ENCODE peak calls at places on chromosome 13, in six cellular contexts. S, K, N, Y, E and L are unnamed samples.
A peak's percentile ranks its signal among the peaks of the same experiment; 100 is the strongest.

GRCh38 chr13:46571189-46571901 is 18.4 kb downstream of the LRCH1 start:
- DNase-seq in S (peak; percentile 12), K (no peak), N (no peak), Y (no peak), E (no peak), L (peak; percentile 29)

GRCh38 chr13:42022796-42023493 is 25.5 kb upstream of the DGKH start:
- DNase-seq in S (no peak), K (no peak), N (no peak), Y (no peak), E (no peak), L (no peak)

GRCh38 chr13:83121904-83122303 is 760.4 kb downstream of the SLITRK1 start:
- DNase-seq in S (no peak), K (no peak), N (no peak), Y (no peak), E (no peak), L (no peak)

GRCh38 chr13:48500652-48501197 is 32.2 kb downstream of the RCBTB2 start:
- DNase-seq in S (no peak), K (peak; percentile 85), N (no peak), Y (no peak), E (no peak), L (no peak)

GRCh38 chr13:42405665-42406390 is 133.9 kb downstream of the AKAP11 start:
- DNase-seq in S (no peak), K (no peak), N (peak; percentile 77), Y (no peak), E (no peak), L (no peak)

GRCh38 chr13:91045351-91046034 is 302.0 kb upstream of the MIR17HG start:
- DNase-seq in S (peak; percentile 30), K (no peak), N (no peak), Y (no peak), E (no peak), L (peak; percentile 56)

GRCh38 chr13:69935043-69935442 is 172.6 kb upstream of the ATXN8OS start:
- DNase-seq in S (no peak), K (no peak), N (no peak), Y (no peak), E (no peak), L (peak; percentile 44)

GRCh38 chr13:66665991-66666390 is 564.1 kb downstream of the PCDH9 start:
- DNase-seq in S (no peak), K (peak; percentile 46), N (no peak), Y (no peak), E (no peak), L (peak; percentile 74)

GRCh38 chr13:97279913-97280312 is 57.8 kb downstream of the MBNL2 start:
- DNase-seq in S (no peak), K (no peak), N (no peak), Y (no peak), E (no peak), L (no peak)

GRCh38 chr13:26508885-26509284 is 48.6 kb upstream of the WASF3 start:
- DNase-seq in S (no peak), K (peak; percentile 77), N (no peak), Y (no peak), E (peak; percentile 57), L (no peak)

GRCh38 chr13:50230365-50230978 is 215.2 kb downstream of the KCNRG start:
- DNase-seq in S (no peak), K (peak; percentile 54), N (no peak), Y (no peak), E (no peak), L (no peak)

GRCh38 chr13:110329258-110329657 is 22.2 kb downstream of the COL4A2 start:
- DNase-seq in S (no peak), K (no peak), N (no peak), Y (no peak), E (no peak), L (no peak)

GRCh38 chr13:40549500-40550094 is 116.8 kb downstream of the FOXO1 start:
- DNase-seq in S (no peak), K (peak; percentile 46), N (no peak), Y (no peak), E (no peak), L (no peak)

GRCh38 chr13:44011036-44011435 is 131.3 kb downstream of the LACC1 start:
- DNase-seq in S (no peak), K (no peak), N (no peak), Y (no peak), E (no peak), L (no peak)

GRCh38 chr13:99354371-99354951 is 47.3 kb upstream of the GPR183 start:
- DNase-seq in S (no peak), K (no peak), N (peak; percentile 57), Y (no peak), E (no peak), L (no peak)

GRCh38 chr13:112969692-112970338 is 801 bp downstream of the MCF2L start:
- DNase-seq in S (no peak), K (no peak), N (no peak), Y (no peak), E (no peak), L (no peak)

GRCh38 chr13:36981156-36981743 is 17.9 kb downstream of the ALG5 start:
- DNase-seq in S (no peak), K (no peak), N (no peak), Y (no peak), E (no peak), L (peak; percentile 44)

GRCh38 chr13:51761638-51762350 is 42.2 kb downstream of the DHRS12 start:
- DNase-seq in S (no peak), K (no peak), N (no peak), Y (no peak), E (no peak), L (no peak)

GRCh38 chr13:113203507-113204377 is 4.7 kb downstream of the PCID2 start:
- DNase-seq in S (no peak), K (no peak), N (no peak), Y (no peak), E (no peak), L (no peak)

GRCh38 chr13:98324105-98324504 is 147.0 kb upstream of the RNF113B start:
- DNase-seq in S (no peak), K (peak; percentile 55), N (no peak), Y (no peak), E (no peak), L (no peak)

GRCh38 chr13:47310376-47310775 is 413.5 kb upstream of the HTR2A start:
- DNase-seq in S (peak; percentile 33), K (no peak), N (no peak), Y (no peak), E (no peak), L (peak; percentile 45)

GRCh38 chr13:46022476-46022875 is 30.1 kb downstream of the ZC3H13 start:
- DNase-seq in S (no peak), K (no peak), N (no peak), Y (no peak), E (no peak), L (no peak)